ENCODE peak calls at places on chromosomes 2 and 18, in six cellular contexts. X is SK-MEL-5, B is HCT116, E is neural crest cell, K is RWPE1, F is foreskin melanocyte. I is an unnamed sample.

GRCh38 chr2:72998234-72998651 is 73.3 kb downstream of the SFXN5 start:
- DNase-seq in X (no peak), B (no peak), E (no peak), K (no peak), F (no peak), I (no peak)

GRCh38 chr2:181022652-181023051 is 42.2 kb downstream of the UBE2E3 start:
- DNase-seq in X (peak), B (no peak), E (no peak), K (no peak), F (no peak), I (no peak)

GRCh38 chr18:58174285-58174684 is 130.3 kb downstream of the NEDD4L start:
- DNase-seq in X (no peak), B (no peak), E (no peak), K (no peak), F (no peak), I (no peak)

GRCh38 chr2:63488118-63488713 is 100.1 kb downstream of the WDPCP start:
- DNase-seq in X (peak), B (peak), E (no peak), K (peak), F (no peak), I (peak)

GRCh38 chr2:88897718-88898117 is 206.2 kb downstream of the RPIA start:
- DNase-seq in X (no peak), B (no peak), E (no peak), K (no peak), F (no peak), I (no peak)

GRCh38 chr2:224690868-224691267 is 25.3 kb downstream of the CCDC195 start:
- DNase-seq in X (no peak), B (no peak), E (no peak), K (no peak), F (no peak), I (no peak)

GRCh38 chr2:53970095-53970897 is 497 bp downstream of the PSME4 start:
- DNase-seq in X (peak), B (no peak), E (peak), K (peak), F (peak), I (peak)

GRCh38 chr2:111157798-111158197 is 37.1 kb downstream of the BCL2L11 start:
- DNase-seq in X (no peak), B (no peak), E (no peak), K (no peak), F (no peak), I (no peak)

GRCh38 chr2:19059076-19059475 is 299.3 kb downstream of the OSR1 start:
- DNase-seq in X (no peak), B (no peak), E (no peak), K (peak), F (no peak), I (no peak)

GRCh38 chr2:62768615-62769014 is 63.1 kb downstream of the EHBP1 start:
- DNase-seq in X (no peak), B (no peak), E (no peak), K (no peak), F (no peak), I (peak)

GRCh38 chr2:219531639-219532377 is 11.8 kb downstream of the CHPF start:
- DNase-seq in X (no peak), B (no peak), E (no peak), K (no peak), F (no peak), I (no peak)

GRCh38 chr18:61400714-61401113 is 67.5 kb downstream of the CDH20 start:
- DNase-seq in X (no peak), B (no peak), E (no peak), K (no peak), F (no peak), I (peak)

GRCh38 chr2:160442603-160443002 is 51.0 kb downstream of the RBMS1 start:
- DNase-seq in X (no peak), B (no peak), E (no peak), K (no peak), F (no peak), I (no peak)

GRCh38 chr18:59907172-59907571 is 7.4 kb downstream of the PMAIP1 start:
- DNase-seq in X (no peak), B (no peak), E (no peak), K (no peak), F (no peak), I (peak)

GRCh38 chr2:100033976-100034375 is 108.4 kb downstream of the AFF3 start:
- DNase-seq in X (no peak), B (no peak), E (no peak), K (no peak), F (no peak), I (no peak)

GRCh38 chr18:41820784-41821183 is 134.2 kb upstream of the PIK3C3 start:
- DNase-seq in X (no peak), B (no peak), E (no peak), K (no peak), F (no peak), I (no peak)

GRCh38 chr18:41096504-41096903 is 858.5 kb upstream of the PIK3C3 start:
- DNase-seq in X (peak), B (no peak), E (no peak), K (no peak), F (no peak), I (peak)

GRCh38 chr2:238259085-238260020 is 19.5 kb upstream of the HES6 start:
- DNase-seq in X (no peak), B (no peak), E (no peak), K (no peak), F (no peak), I (no peak)

GRCh38 chr2:128228894-128229293 is 89.8 kb downstream of the HS6ST1 start:
- DNase-seq in X (peak), B (no peak), E (no peak), K (no peak), F (peak), I (peak)

GRCh38 chr2:20421336-20421987 is 25.4 kb upstream of the RHOB start:
- DNase-seq in X (no peak), B (no peak), E (no peak), K (no peak), F (no peak), I (no peak)

GRCh38 chr2:12044857-12045256 is 298.4 kb downstream of the LPIN1 start:
- DNase-seq in X (no peak), B (no peak), E (no peak), K (no peak), F (no peak), I (no peak)

GRCh38 chr2:11370377-11371098 is 26.1 kb upstream of the ROCK2 start:
- DNase-seq in X (no peak), B (no peak), E (no peak), K (peak), F (no peak), I (peak)

GRCh38 chr2:232523682-232524597 is 2.0 kb upstream of the CHRND start:
- DNase-seq in X (peak), B (no peak), E (peak), K (peak), F (peak), I (peak)

GRCh38 chr2:151781642-151782041 is 46.6 kb downstream of the ARL5A start:
- DNase-seq in X (no peak), B (no peak), E (no peak), K (no peak), F (no peak), I (no peak)

GRCh38 chr18:13550446-13551304 is 175.7 kb downstream of the FAM210A start:
- DNase-seq in X (no peak), B (no peak), E (no peak), K (no peak), F (no peak), I (no peak)

GRCh38 chr2:44945676-44946427 is 4.3 kb downstream of the SIX3 start:
- DNase-seq in X (no peak), B (no peak), E (no peak), K (no peak), F (no peak), I (no peak)

GRCh38 chr18:6624271-6624670 is 105.2 kb upstream of the ARHGAP28 start:
- DNase-seq in X (no peak), B (no peak), E (no peak), K (peak), F (no peak), I (peak)

GRCh38 chr2:132282911-132283310 is 121.2 kb upstream of the ANKRD30BL start:
- DNase-seq in X (peak), B (no peak), E (no peak), K (no peak), F (no peak), I (no peak)

GRCh38 chr2:201233192-201234166 is 26.9 kb upstream of the CASP8 start:
- DNase-seq in X (peak), B (peak), E (no peak), K (peak), F (no peak), I (peak)

GRCh38 chr2:23361185-23361584 is 23.8 kb upstream of the KLHL29 start:
- DNase-seq in X (no peak), B (no peak), E (no peak), K (no peak), F (no peak), I (no peak)

GRCh38 chr2:263022-263738 is 652 bp downstream of the SH3YL1 start:
- DNase-seq in X (no peak), B (no peak), E (no peak), K (no peak), F (no peak), I (no peak)

GRCh38 chr2:219453691-219454131 is 19.1 kb downstream of the SPEG start:
- DNase-seq in X (no peak), B (no peak), E (no peak), K (peak), F (no peak), I (peak)

GRCh38 chr2:176391020-176391419 is 121.8 kb downstream of the MTX2 start:
- DNase-seq in X (no peak), B (no peak), E (no peak), K (no peak), F (no peak), I (no peak)

GRCh38 chr18:23540867-23541266 is 37.6 kb downstream of the RMC1 start:
- DNase-seq in X (peak), B (no peak), E (no peak), K (no peak), F (peak), I (no peak)

GRCh38 chr18:46732201-46732600 is 24.7 kb downstream of the ST8SIA5 start:
- DNase-seq in X (no peak), B (no peak), E (no peak), K (no peak), F (no peak), I (no peak)

GRCh38 chr18:2466978-2467377 is 104.3 kb downstream of the METTL4 start:
- DNase-seq in X (peak), B (no peak), E (no peak), K (no peak), F (no peak), I (no peak)

GRCh38 chr18:1296237-1296636 is 391.6 kb downstream of the ADCYAP1 start:
- DNase-seq in X (no peak), B (no peak), E (no peak), K (no peak), F (no peak), I (no peak)

GRCh38 chr2:45390856-45391255 is 220.2 kb downstream of the SRBD1 start:
- DNase-seq in X (no peak), B (no peak), E (no peak), K (no peak), F (no peak), I (no peak)

GRCh38 chr2:120763516-120763915 is 27.8 kb downstream of the GLI2 start:
- DNase-seq in X (no peak), B (no peak), E (no peak), K (no peak), F (no peak), I (peak)